ENCODE peak calls at places on chromosome 14, in nine cellular contexts. One of them, this sample, is unnamed.

GRCh38 chr14:28344381-28344780 is 422.2 kb upstream of the FOXG1 start:
- DNase-seq in GM13977: no peak
- DNase-seq in coronary artery: no peak
- DNase-seq in choroid plexus epithelial cell: peak
- DNase-seq in mucosa of descending colon: no peak
- DNase-seq in AG10803: no peak
- DNase-seq in cardiac muscle cell: peak
- DNase-seq in lower leg skin: no peak
- DNase-seq in NB4: peak
- DNase-seq in this sample: no peak

GRCh38 chr14:70585221-70585620 is 15.2 kb downstream of the MED6 start:
- DNase-seq in choroid plexus epithelial cell: peak
- DNase-seq in NB4: peak
- DNase-seq in GM13977: no peak
- DNase-seq in AG10803: no peak
- DNase-seq in mucosa of descending colon: no peak
- DNase-seq in coronary artery: no peak
- DNase-seq in lower leg skin: no peak
- DNase-seq in cardiac muscle cell: peak
- DNase-seq in this sample: no peak

GRCh38 chr14:102442241-102443211 is 67.0 kb downstream of the ANKRD9 start:
- DNase-seq in mucosa of descending colon: peak
- DNase-seq in lower leg skin: no peak
- DNase-seq in choroid plexus epithelial cell: no peak
- DNase-seq in NB4: no peak
- DNase-seq in coronary artery: no peak
- DNase-seq in AG10803: no peak
- DNase-seq in cardiac muscle cell: no peak
- DNase-seq in GM13977: no peak
- DNase-seq in this sample: no peak

GRCh38 chr14:31395572-31396205 is 24.7 kb downstream of the HEATR5A start:
- DNase-seq in coronary artery: no peak
- DNase-seq in lower leg skin: no peak
- DNase-seq in GM13977: no peak
- DNase-seq in AG10803: no peak
- DNase-seq in NB4: no peak
- DNase-seq in mucosa of descending colon: no peak
- DNase-seq in choroid plexus epithelial cell: peak
- DNase-seq in cardiac muscle cell: no peak
- DNase-seq in this sample: no peak

GRCh38 chr14:101475468-101476257 is 85.6 kb upstream of the DIO3 start:
- DNase-seq in AG10803: peak
- DNase-seq in coronary artery: peak
- DNase-seq in lower leg skin: peak
- DNase-seq in mucosa of descending colon: no peak
- DNase-seq in choroid plexus epithelial cell: peak
- DNase-seq in GM13977: no peak
- DNase-seq in cardiac muscle cell: peak
- DNase-seq in NB4: peak
- DNase-seq in this sample: no peak

GRCh38 chr14:61438497-61438859 is 117.1 kb downstream of the PRKCH start:
- DNase-seq in choroid plexus epithelial cell: peak
- DNase-seq in NB4: no peak
- DNase-seq in AG10803: no peak
- DNase-seq in coronary artery: no peak
- DNase-seq in GM13977: peak
- DNase-seq in mucosa of descending colon: no peak
- DNase-seq in cardiac muscle cell: no peak
- DNase-seq in lower leg skin: peak
- DNase-seq in this sample: no peak

GRCh38 chr14:100905166-100905565 is 1.6 kb upstream of the RTL1 start:
- DNase-seq in GM13977: peak
- DNase-seq in lower leg skin: no peak
- DNase-seq in cardiac muscle cell: no peak
- DNase-seq in choroid plexus epithelial cell: no peak
- DNase-seq in coronary artery: no peak
- DNase-seq in NB4: no peak
- DNase-seq in mucosa of descending colon: no peak
- DNase-seq in AG10803: no peak
- DNase-seq in this sample: no peak

GRCh38 chr14:91509083-91509877 is 830 bp downstream of the PPP4R3A start:
- DNase-seq in NB4: peak
- DNase-seq in cardiac muscle cell: peak
- DNase-seq in GM13977: peak
- DNase-seq in coronary artery: peak
- DNase-seq in lower leg skin: peak
- DNase-seq in AG10803: peak
- DNase-seq in mucosa of descending colon: peak
- DNase-seq in choroid plexus epithelial cell: peak
- DNase-seq in this sample: peak

GRCh38 chr14:72906316-72906715 is 12.4 kb upstream of the DPF3 start:
- DNase-seq in AG10803: peak
- DNase-seq in lower leg skin: no peak
- DNase-seq in cardiac muscle cell: peak
- DNase-seq in coronary artery: peak
- DNase-seq in NB4: no peak
- DNase-seq in mucosa of descending colon: no peak
- DNase-seq in choroid plexus epithelial cell: peak
- DNase-seq in GM13977: no peak
- DNase-seq in this sample: no peak

GRCh38 chr14:75283162-75283883 is 4.7 kb downstream of the FOS start:
- DNase-seq in AG10803: peak
- DNase-seq in coronary artery: no peak
- DNase-seq in GM13977: no peak
- DNase-seq in mucosa of descending colon: peak
- DNase-seq in choroid plexus epithelial cell: peak
- DNase-seq in lower leg skin: no peak
- DNase-seq in NB4: peak
- DNase-seq in cardiac muscle cell: peak
- DNase-seq in this sample: no peak

GRCh38 chr14:34252227-34252626 is 209.8 kb downstream of the SPTSSA start:
- DNase-seq in cardiac muscle cell: no peak
- DNase-seq in GM13977: no peak
- DNase-seq in mucosa of descending colon: no peak
- DNase-seq in AG10803: no peak
- DNase-seq in coronary artery: no peak
- DNase-seq in lower leg skin: no peak
- DNase-seq in choroid plexus epithelial cell: peak
- DNase-seq in NB4: no peak
- DNase-seq in this sample: no peak

GRCh38 chr14:21104448-21105060 is 3.7 kb downstream of the TMEM253 start:
- DNase-seq in GM13977: peak
- DNase-seq in AG10803: peak
- DNase-seq in mucosa of descending colon: peak
- DNase-seq in NB4: peak
- DNase-seq in lower leg skin: peak
- DNase-seq in cardiac muscle cell: peak
- DNase-seq in coronary artery: peak
- DNase-seq in choroid plexus epithelial cell: peak
- DNase-seq in this sample: no peak

GRCh38 chr14:34883954-34884353 is 8.8 kb upstream of the BAZ1A start:
- DNase-seq in NB4: no peak
- DNase-seq in AG10803: no peak
- DNase-seq in lower leg skin: no peak
- DNase-seq in cardiac muscle cell: no peak
- DNase-seq in choroid plexus epithelial cell: no peak
- DNase-seq in mucosa of descending colon: no peak
- DNase-seq in GM13977: no peak
- DNase-seq in coronary artery: no peak
- DNase-seq in this sample: no peak

GRCh38 chr14:25237845-25238244 is 187.9 kb upstream of the STXBP6 start:
- DNase-seq in mucosa of descending colon: peak
- DNase-seq in AG10803: no peak
- DNase-seq in lower leg skin: no peak
- DNase-seq in coronary artery: no peak
- DNase-seq in cardiac muscle cell: peak
- DNase-seq in NB4: peak
- DNase-seq in choroid plexus epithelial cell: peak
- DNase-seq in GM13977: no peak
- DNase-seq in this sample: no peak
- TF ChIP-seq CTCF in mucosa of descending colon: no peak
- TF ChIP-seq CTCF in AG10803: no peak
- TF ChIP-seq CTCF in lower leg skin: no peak
- TF ChIP-seq CTCF in coronary artery: no peak
- TF ChIP-seq CTCF in cardiac muscle cell: peak
- TF ChIP-seq CTCF in NB4: peak
- TF ChIP-seq CTCF in choroid plexus epithelial cell: no peak
- TF ChIP-seq CTCF in GM13977: peak
- TF ChIP-seq CTCF in this sample: no peak

GRCh38 chr14:106039400-106039799 is 513.0 kb downstream of the TMEM121 start:
- DNase-seq in mucosa of descending colon: peak
- DNase-seq in AG10803: no peak
- DNase-seq in GM13977: peak
- DNase-seq in cardiac muscle cell: no peak
- DNase-seq in lower leg skin: no peak
- DNase-seq in coronary artery: no peak
- DNase-seq in choroid plexus epithelial cell: no peak
- DNase-seq in NB4: peak
- DNase-seq in this sample: no peak

DNA sequence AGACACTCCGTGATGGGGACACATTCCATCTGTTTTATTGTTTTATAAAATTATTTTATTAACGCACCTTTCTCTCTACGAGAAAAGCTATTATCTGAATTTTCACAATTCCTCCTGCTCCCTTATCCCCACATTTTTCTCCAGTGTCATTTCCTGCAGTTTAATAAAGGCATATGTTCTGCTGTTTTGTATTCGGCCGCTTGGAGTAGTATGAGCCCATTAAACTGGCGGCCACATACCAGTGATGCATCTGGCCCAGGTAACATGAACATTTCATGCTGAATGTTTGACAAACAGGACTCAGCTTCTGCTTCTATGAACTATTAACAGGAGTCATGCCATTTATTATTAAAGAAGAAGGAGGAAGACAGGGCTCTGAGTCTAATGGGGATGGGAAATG is 511.0 kb downstream of the TMEM121 start:
- DNase-seq in GM13977: no peak
- DNase-seq in cardiac muscle cell: no peak
- DNase-seq in lower leg skin: no peak
- DNase-seq in mucosa of descending colon: no peak
- DNase-seq in choroid plexus epithelial cell: no peak
- DNase-seq in NB4: no peak
- DNase-seq in AG10803: no peak
- DNase-seq in coronary artery: no peak
- DNase-seq in this sample: no peak
- TF ChIP-seq CTCF in GM13977: peak
- TF ChIP-seq CTCF in cardiac muscle cell: no peak
- TF ChIP-seq CTCF in lower leg skin: no peak
- TF ChIP-seq CTCF in mucosa of descending colon: no peak
- TF ChIP-seq CTCF in choroid plexus epithelial cell: no peak
- TF ChIP-seq CTCF in NB4: no peak
- TF ChIP-seq CTCF in AG10803: no peak
- TF ChIP-seq CTCF in coronary artery: no peak
- TF ChIP-seq CTCF in this sample: no peak

GRCh38 chr14:104702673-104703072 is 13.3 kb downstream of the INF2 start:
- DNase-seq in mucosa of descending colon: no peak
- DNase-seq in cardiac muscle cell: no peak
- DNase-seq in NB4: no peak
- DNase-seq in coronary artery: no peak
- DNase-seq in AG10803: no peak
- DNase-seq in choroid plexus epithelial cell: no peak
- DNase-seq in lower leg skin: no peak
- DNase-seq in GM13977: no peak
- DNase-seq in this sample: no peak
- TF ChIP-seq CTCF in mucosa of descending colon: no peak
- TF ChIP-seq CTCF in cardiac muscle cell: no peak
- TF ChIP-seq CTCF in NB4: no peak
- TF ChIP-seq CTCF in coronary artery: no peak
- TF ChIP-seq CTCF in AG10803: no peak
- TF ChIP-seq CTCF in choroid plexus epithelial cell: no peak
- TF ChIP-seq CTCF in lower leg skin: no peak
- TF ChIP-seq CTCF in GM13977: no peak
- TF ChIP-seq CTCF in this sample: no peak

GRCh38 chr14:90295870-90296516 is 35.7 kb downstream of the NRDE2 start:
- DNase-seq in AG10803: no peak
- DNase-seq in coronary artery: no peak
- DNase-seq in NB4: peak
- DNase-seq in cardiac muscle cell: peak
- DNase-seq in mucosa of descending colon: no peak
- DNase-seq in lower leg skin: no peak
- DNase-seq in choroid plexus epithelial cell: peak
- DNase-seq in GM13977: no peak
- DNase-seq in this sample: no peak

GRCh38 chr14:90291699-90292098 is 35.3 kb downstream of the PSMC1 start:
- DNase-seq in NB4: no peak
- DNase-seq in AG10803: no peak
- DNase-seq in lower leg skin: no peak
- DNase-seq in cardiac muscle cell: no peak
- DNase-seq in mucosa of descending colon: no peak
- DNase-seq in GM13977: no peak
- DNase-seq in coronary artery: no peak
- DNase-seq in choroid plexus epithelial cell: no peak
- DNase-seq in this sample: no peak

GRCh38 chr14:90294872-90295271 is 36.9 kb downstream of the NRDE2 start:
- DNase-seq in choroid plexus epithelial cell: peak
- DNase-seq in mucosa of descending colon: no peak
- DNase-seq in cardiac muscle cell: peak
- DNase-seq in AG10803: no peak
- DNase-seq in coronary artery: no peak
- DNase-seq in lower leg skin: no peak
- DNase-seq in NB4: peak
- DNase-seq in GM13977: no peak
- DNase-seq in this sample: no peak

GRCh38 chr14:90290612-90291011 is 34.3 kb downstream of the PSMC1 start:
- DNase-seq in mucosa of descending colon: no peak
- DNase-seq in AG10803: no peak
- DNase-seq in GM13977: no peak
- DNase-seq in NB4: no peak
- DNase-seq in coronary artery: no peak
- DNase-seq in cardiac muscle cell: no peak
- DNase-seq in lower leg skin: no peak
- DNase-seq in choroid plexus epithelial cell: no peak
- DNase-seq in this sample: no peak

GRCh38 chr14:90293766-90294471 is 37.6 kb downstream of the PSMC1 start:
- DNase-seq in cardiac muscle cell: no peak
- DNase-seq in GM13977: no peak
- DNase-seq in lower leg skin: no peak
- DNase-seq in AG10803: no peak
- DNase-seq in choroid plexus epithelial cell: no peak
- DNase-seq in mucosa of descending colon: no peak
- DNase-seq in coronary artery: no peak
- DNase-seq in NB4: no peak
- DNase-seq in this sample: no peak
- TF ChIP-seq CTCF in cardiac muscle cell: no peak
- TF ChIP-seq CTCF in GM13977: no peak
- TF ChIP-seq CTCF in lower leg skin: no peak
- TF ChIP-seq CTCF in AG10803: no peak
- TF ChIP-seq CTCF in choroid plexus epithelial cell: no peak
- TF ChIP-seq CTCF in mucosa of descending colon: no peak
- TF ChIP-seq CTCF in coronary artery: no peak
- TF ChIP-seq CTCF in NB4: no peak
- TF ChIP-seq CTCF in this sample: no peak

This sample was measured in GM06990.